ENCODE peak calls at places on chromosomes 13 and 19, in ten cellular contexts. R is psoas muscle; X is globus pallidus; V is central memory CD8-positive, alpha-beta T cell; F is T-cell; O is cardiac muscle cell; M is activated CD8-positive, alpha-beta memory T cell treated with anti-CD3 and anti-CD28 coated beads, Interleukin-2, amount 50 U/mL, for 4 hours; E is COR-L47; H is stimulated activated naive CD8-positive, alpha-beta T cell treated with anti-CD3 and anti-CD28 coated beads, Interleukin-15, Interleukin-2, amounts not matched to agents 100 U/mL and 50 U/mL, for 24 hours; Y is stimulated activated CD4-positive, alpha-beta T cell treated with anti-CD3 and anti-CD28 coated beads, Interleukin-1b, Interleukin-23, amount 100 ng/mL, for 24 hours. C is an unnamed sample.

GRCh38 chr13:57624565-57625435 is 6.7 kb upstream of the PCDH17 start:
- DNase-seq in Y (no peak), E (peak; percentile 53), X (peak; percentile 77), F (no peak), H (peak; percentile 22), V (no peak), R (no peak), O (peak; percentile 74), M (no peak), C (no peak)

GRCh38 chr13:34128661-34129060 is 310.7 kb downstream of the RFC3 start:
- DNase-seq in Y (no peak), R (no peak), M (no peak), E (no peak), V (no peak), H (no peak), F (no peak), X (no peak), O (no peak), C (no peak)

GRCh38 chr19:1082165-1082927 is 12.8 kb downstream of the POLR2E start:
- DNase-seq in F (peak; percentile 70), Y (peak; percentile 76), V (peak; percentile 66), M (peak; percentile 64), E (peak; percentile 91), H (peak; percentile 82), X (no peak), O (no peak), R (peak; percentile 81), C (no peak)

GRCh38 chr13:36148436-36148835 is 17.3 kb upstream of the DCLK1 start:
- DNase-seq in O (no peak), M (no peak), H (no peak), F (no peak), Y (no peak), X (no peak), R (no peak), V (no peak), E (no peak), C (no peak)

GRCh38 chr13:45384474-45385174 is 33.5 kb downstream of the SLC25A30 start:
- DNase-seq in E (no peak), R (no peak), F (no peak), X (no peak), O (no peak), M (no peak), V (no peak), H (no peak), Y (no peak), C (no peak)

GRCh38 chr13:27943951-27944350 is 24.2 kb downstream of the PDX1 start:
- DNase-seq in R (no peak), V (no peak), X (no peak), Y (no peak), E (no peak), H (no peak), M (no peak), O (no peak), F (no peak), C (no peak)

GRCh38 chr19:18397242-18398202 is at the start of gene LRRC25:
- DNase-seq in E (no peak), F (no peak), X (no peak), Y (no peak), O (no peak), R (peak; percentile 69), V (no peak), H (no peak), M (no peak), C (no peak)

GRCh38 chr19:1657632-1658445 is 5.4 kb upstream of the TCF3 start:
- DNase-seq in V (no peak), M (no peak), H (no peak), R (no peak), O (no peak), F (no peak), X (no peak), E (no peak), Y (no peak), C (no peak)

GRCh38 chr19:11578342-11579142 is 1.1 kb upstream of the ACP5 start:
- DNase-seq in R (no peak), F (peak; percentile 34), E (no peak), M (peak; percentile 29), Y (no peak), V (no peak), H (peak; percentile 54), X (no peak), O (peak; percentile 33), C (no peak)

GRCh38 chr19:12884926-12885748 is 1.9 kb downstream of the KLF1 start:
- DNase-seq in F (peak; percentile 74), V (peak; percentile 66), R (peak; percentile 80), O (peak; percentile 68), X (peak; percentile 52), Y (peak; percentile 93), H (peak; percentile 91), E (peak; percentile 97), M (peak; percentile 85), C (no peak)

GRCh38 chr19:33171916-33172359 is 22.2 kb upstream of the LRP3 start:
- DNase-seq in F (no peak), O (no peak), M (no peak), Y (no peak), V (no peak), H (no peak), E (no peak), R (no peak), X (no peak), C (no peak)

GRCh38 chr13:76600086-76600485 is 286.1 kb downstream of the KCTD12 start:
- DNase-seq in V (no peak), R (no peak), H (no peak), M (no peak), O (peak; percentile 35), Y (no peak), E (no peak), F (no peak), X (peak; percentile 13), C (no peak)

GRCh38 chr13:41416276-41416675 is 41.1 kb upstream of the RGCC start:
- DNase-seq in R (no peak), E (no peak), V (no peak), Y (no peak), X (no peak), H (no peak), F (no peak), O (no peak), M (no peak), C (no peak)

GRCh38 chr13:107650081-107650701 is 565.1 kb downstream of the LIG4 start:
- DNase-seq in E (no peak), H (peak; percentile 53), O (peak; percentile 68), Y (peak; percentile 4), F (no peak), R (peak; percentile 55), V (no peak), M (peak; percentile 16), X (peak; percentile 21), C (peak; percentile 20)

GRCh38 chr19:6038634-6039405 is 60.9 kb upstream of the RANBP3 start:
- DNase-seq in F (no peak), E (no peak), M (no peak), X (no peak), H (peak; percentile 59), Y (peak; percentile 19), O (no peak), V (no peak), R (no peak), C (no peak)

GRCh38 chr13:89380101-89380500 is 1708.9 kb downstream of the SLITRK5 start:
- DNase-seq in Y (no peak), X (no peak), O (no peak), E (peak; percentile 46), V (no peak), R (no peak), H (no peak), F (no peak), M (no peak), C (no peak)

GRCh38 chr19:14516746-14517438 is 1.3 kb downstream of the DNAJB1 start:
- DNase-seq in H (no peak), F (no peak), O (no peak), X (peak; percentile 53), R (no peak), M (no peak), V (no peak), Y (no peak), E (no peak), C (peak; percentile 45)

GRCh38 chr13:23563085-23563484 is 7.1 kb upstream of the TNFRSF19 start:
- DNase-seq in M (no peak), X (no peak), E (no peak), O (no peak), H (no peak), F (no peak), Y (no peak), V (no peak), R (no peak), C (no peak)

GRCh38 chr19:43511324-43511723 is 6.8 kb upstream of the PHLDB3 start:
- DNase-seq in M (no peak), Y (no peak), F (no peak), E (no peak), H (no peak), R (no peak), O (no peak), V (no peak), X (no peak), C (no peak)

GRCh38 chr19:46967578-46968018 is 52.0 kb upstream of the NPAS1 start:
- DNase-seq in R (peak; percentile 91), V (no peak), O (no peak), H (peak; percentile 28), X (no peak), M (no peak), Y (no peak), F (no peak), E (no peak), C (peak; percentile 18)

GRCh38 chr13:59437902-59438301 is 725.8 kb downstream of the DIAPH3 start:
- DNase-seq in X (no peak), V (no peak), F (no peak), O (no peak), M (no peak), Y (no peak), E (no peak), H (no peak), R (no peak), C (no peak)

GRCh38 chr13:70170689-70171088 is 62.4 kb upstream of the KLHL1 start:
- DNase-seq in X (no peak), R (no peak), M (no peak), V (no peak), Y (no peak), E (no peak), F (no peak), H (no peak), O (no peak), C (no peak)

GRCh38 chr13:28338202-28338601 is 156.7 kb downstream of the FLT1 start:
- DNase-seq in R (no peak), F (no peak), Y (no peak), M (no peak), O (no peak), V (no peak), H (no peak), E (no peak), X (no peak), C (no peak)

GRCh38 chr13:20740021-20740420 is 33.7 kb downstream of the EEF1AKMT1 start:
- DNase-seq in E (no peak), F (no peak), O (no peak), H (no peak), R (no peak), V (no peak), X (no peak), Y (no peak), M (no peak), C (no peak)

GRCh38 chr13:50527612-50528509 is 315.6 kb downstream of the DLEU7 start:
- DNase-seq in Y (no peak), H (no peak), F (no peak), M (no peak), O (no peak), R (no peak), X (no peak), V (no peak), E (no peak), C (no peak)

GRCh38 chr13:64531400-64531799 is 2698.7 kb downstream of the PCDH9 start:
- DNase-seq in M (no peak), O (no peak), H (no peak), F (no peak), X (no peak), Y (no peak), R (no peak), E (no peak), V (no peak), C (no peak)

GRCh38 chr19:39908803-39909202 is 25.6 kb downstream of the FCGBP start:
- DNase-seq in F (no peak), E (no peak), O (no peak), M (no peak), V (no peak), H (no peak), X (no peak), R (no peak), Y (no peak), C (no peak)

GRCh38 chr13:77697208-77698103 is at the start of gene SLAIN1:
- DNase-seq in H (peak; percentile 85), V (peak; percentile 63), R (peak; percentile 91), O (peak; percentile 28), X (peak; percentile 93), F (peak; percentile 79), M (peak; percentile 84), E (peak; percentile 76), Y (peak; percentile 63), C (peak; percentile 78)

C was measured in NK-92 treated with Interleukin-12 subunit alpha and Interleukin-12 subunit beta, amount 100 ng/mL, for 24 hours.